ENCODE peak calls at places on chromosome 9, in five cellular contexts. One of them, this sample, is unnamed.
A peak's percentile ranks its signal among the peaks of the same experiment; 100 is the strongest.

GRCh38 chr9:121122450-121123032 is 47.8 kb downstream of the CNTRL start:
- DNase-seq in SK-N-SH: no peak
- DNase-seq in fibroblast of mammary gland: peak; percentile 34
- DNase-seq in body of pancreas: no peak
- DNase-seq in kidney: no peak
- DNase-seq in this sample: peak; percentile 50

GRCh38 chr9:95522871-95523370 is 6.2 kb upstream of the PTCH1 start:
- DNase-seq in SK-N-SH: no peak
- DNase-seq in fibroblast of mammary gland: no peak
- DNase-seq in body of pancreas: no peak
- DNase-seq in kidney: no peak
- DNase-seq in this sample: no peak

GRCh38 chr9:93031629-93032431 is 26.7 kb upstream of the SUSD3 start:
- DNase-seq in SK-N-SH: no peak
- DNase-seq in fibroblast of mammary gland: peak; percentile 38
- DNase-seq in body of pancreas: no peak
- DNase-seq in kidney: no peak
- DNase-seq in this sample: no peak

GRCh38 chr9:100440071-100440470 is 13.1 kb downstream of the MSANTD3 start:
- DNase-seq in SK-N-SH: no peak
- DNase-seq in fibroblast of mammary gland: peak; percentile 74
- DNase-seq in body of pancreas: no peak
- DNase-seq in kidney: no peak
- DNase-seq in this sample: no peak

GRCh38 chr9:106689089-106689488 is 173.9 kb upstream of the ZNF462 start:
- DNase-seq in SK-N-SH: no peak
- DNase-seq in fibroblast of mammary gland: peak; percentile 82
- DNase-seq in body of pancreas: no peak
- DNase-seq in kidney: no peak
- DNase-seq in this sample: no peak

GRCh38 chr9:133604856-133605255 is 4.3 kb downstream of the FAM163B start:
- DNase-seq in SK-N-SH: peak; percentile 76
- DNase-seq in fibroblast of mammary gland: no peak
- DNase-seq in body of pancreas: no peak
- DNase-seq in kidney: peak; percentile 62
- DNase-seq in this sample: peak; percentile 14

GRCh38 chr9:120925535-120926396 is 830 bp downstream of the TRAF1 start:
- DNase-seq in SK-N-SH: no peak
- DNase-seq in fibroblast of mammary gland: peak; percentile 95
- DNase-seq in body of pancreas: no peak
- DNase-seq in kidney: peak; percentile 72
- DNase-seq in this sample: peak; percentile 94

GRCh38 chr9:117763314-117763713 is 59.1 kb downstream of the TLR4 start:
- DNase-seq in SK-N-SH: no peak
- DNase-seq in fibroblast of mammary gland: peak; percentile 33
- DNase-seq in body of pancreas: no peak
- DNase-seq in kidney: no peak
- DNase-seq in this sample: peak; percentile 20

GRCh38 chr9:28915256-28915930 is 1342.1 kb upstream of the C9orf72 start:
- DNase-seq in SK-N-SH: no peak
- DNase-seq in fibroblast of mammary gland: no peak
- DNase-seq in body of pancreas: no peak
- DNase-seq in kidney: no peak
- DNase-seq in this sample: no peak

GRCh38 chr9:108709126-108709525 is 146.7 kb downstream of the ACTL7B start:
- DNase-seq in SK-N-SH: no peak
- DNase-seq in fibroblast of mammary gland: no peak
- DNase-seq in body of pancreas: no peak
- DNase-seq in kidney: no peak
- DNase-seq in this sample: no peak

GRCh38 chr9:109245300-109245897 is 75.5 kb downstream of the EPB41L4B start:
- DNase-seq in SK-N-SH: no peak
- DNase-seq in fibroblast of mammary gland: no peak
- DNase-seq in body of pancreas: no peak
- DNase-seq in kidney: no peak
- DNase-seq in this sample: no peak

GRCh38 chr9:107489687-107490605 is at the start of gene KLF4:
- DNase-seq in SK-N-SH: peak; percentile 86
- DNase-seq in fibroblast of mammary gland: peak; percentile 92
- DNase-seq in body of pancreas: peak; percentile 91
- DNase-seq in kidney: peak; percentile 97
- DNase-seq in this sample: peak; percentile 82

DNA sequence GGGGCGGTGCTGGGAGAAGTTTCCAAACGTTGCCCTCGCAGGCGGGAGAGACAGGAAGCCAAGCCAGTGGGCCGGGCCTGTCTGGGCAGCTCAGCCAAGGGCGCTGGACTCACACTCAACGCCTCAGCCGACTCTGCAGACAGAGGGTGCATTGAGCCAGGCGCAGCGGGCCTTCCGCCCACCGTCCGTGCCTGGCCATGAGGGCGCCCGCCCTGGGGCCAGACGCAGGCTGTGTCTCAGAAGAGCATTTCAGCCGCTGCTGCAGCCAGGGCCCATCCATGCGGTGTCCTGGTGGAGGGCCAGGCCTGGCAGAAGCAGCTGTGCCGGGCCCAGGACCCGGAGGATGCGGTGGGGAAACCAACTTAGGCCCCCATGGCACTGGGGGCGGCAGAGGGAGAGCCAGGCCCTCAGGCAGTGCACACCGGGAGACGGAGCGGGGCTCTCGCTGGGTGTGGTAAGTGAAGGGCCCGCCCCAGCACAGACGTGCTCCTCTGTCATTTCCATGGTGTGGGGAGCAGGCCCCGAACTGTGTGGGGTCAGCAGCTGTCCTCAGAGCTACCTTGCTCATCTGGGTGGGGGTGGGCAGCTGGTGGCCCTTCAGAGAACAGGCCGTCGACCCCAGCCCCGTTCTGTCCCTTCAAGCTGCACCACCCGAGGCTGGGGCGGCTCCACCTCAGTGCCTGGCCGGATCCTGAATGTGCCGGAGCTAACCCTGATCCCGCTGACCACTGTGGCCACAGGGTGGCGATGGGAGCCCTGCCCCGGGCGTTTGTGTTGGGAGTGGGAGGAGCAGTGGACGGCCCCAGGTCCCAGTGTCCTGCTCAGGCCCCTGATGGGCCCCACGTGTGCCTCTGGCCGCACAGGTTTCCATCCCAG is 18.0 kb downstream of the DNLZ start:
- DNase-seq in SK-N-SH: peak; percentile 74
- DNase-seq in fibroblast of mammary gland: peak; percentile 49
- DNase-seq in body of pancreas: peak; percentile 58
- DNase-seq in kidney: peak; percentile 89
- DNase-seq in this sample: no peak
- TF ChIP-seq CTCF in SK-N-SH: peak; percentile 41
- TF ChIP-seq CTCF in fibroblast of mammary gland: peak; percentile 44
- TF ChIP-seq CTCF in body of pancreas: peak; percentile 36
- TF ChIP-seq CTCF in kidney: peak; percentile 23
- TF ChIP-seq CTCF in this sample: no peak

GRCh38 chr9:98989036-98990000 is 45.6 kb downstream of the COL15A1 start:
- DNase-seq in SK-N-SH: no peak
- DNase-seq in fibroblast of mammary gland: peak; percentile 100
- DNase-seq in body of pancreas: peak; percentile 51
- DNase-seq in kidney: peak; percentile 89
- DNase-seq in this sample: no peak
- TF ChIP-seq CTCF in SK-N-SH: peak; percentile 51
- TF ChIP-seq CTCF in fibroblast of mammary gland: peak; percentile 35
- TF ChIP-seq CTCF in body of pancreas: no peak
- TF ChIP-seq CTCF in kidney: no peak
- TF ChIP-seq CTCF in this sample: no peak

DNA sequence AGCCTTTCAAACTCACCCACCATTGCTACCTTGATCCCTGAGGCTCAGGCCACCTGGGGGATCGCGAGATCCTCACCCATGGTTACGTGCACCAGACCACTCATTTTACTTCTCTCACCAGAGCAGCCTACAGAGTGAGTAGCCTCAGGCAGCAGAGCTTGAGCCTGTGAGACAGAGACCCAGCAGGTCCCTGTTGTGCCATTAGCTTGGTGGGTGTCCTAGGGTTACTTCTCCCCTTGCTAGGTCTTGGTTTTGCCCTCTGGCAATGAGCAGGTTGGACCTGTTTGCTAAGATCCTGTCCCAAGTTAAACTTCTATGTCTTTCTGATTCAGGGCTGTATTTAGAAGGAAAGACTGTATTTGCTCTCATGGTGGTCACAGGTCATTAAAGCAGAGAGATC is 21.8 kb downstream of the WHRN start:
- DNase-seq in SK-N-SH: no peak
- DNase-seq in fibroblast of mammary gland: no peak
- DNase-seq in body of pancreas: no peak
- DNase-seq in kidney: no peak
- DNase-seq in this sample: no peak
- TF ChIP-seq CTCF in SK-N-SH: no peak
- TF ChIP-seq CTCF in fibroblast of mammary gland: no peak
- TF ChIP-seq CTCF in body of pancreas: no peak
- TF ChIP-seq CTCF in kidney: no peak
- TF ChIP-seq CTCF in this sample: no peak

GRCh38 chr9:130043654-130044623 is 950 bp upstream of the FNBP1 start:
- DNase-seq in SK-N-SH: peak; percentile 42
- DNase-seq in fibroblast of mammary gland: peak; percentile 58
- DNase-seq in body of pancreas: peak; percentile 36
- DNase-seq in kidney: peak; percentile 86
- DNase-seq in this sample: no peak
- TF ChIP-seq CTCF in SK-N-SH: no peak
- TF ChIP-seq CTCF in fibroblast of mammary gland: peak; percentile 7
- TF ChIP-seq CTCF in body of pancreas: no peak
- TF ChIP-seq CTCF in kidney: no peak
- TF ChIP-seq CTCF in this sample: no peak

DNA sequence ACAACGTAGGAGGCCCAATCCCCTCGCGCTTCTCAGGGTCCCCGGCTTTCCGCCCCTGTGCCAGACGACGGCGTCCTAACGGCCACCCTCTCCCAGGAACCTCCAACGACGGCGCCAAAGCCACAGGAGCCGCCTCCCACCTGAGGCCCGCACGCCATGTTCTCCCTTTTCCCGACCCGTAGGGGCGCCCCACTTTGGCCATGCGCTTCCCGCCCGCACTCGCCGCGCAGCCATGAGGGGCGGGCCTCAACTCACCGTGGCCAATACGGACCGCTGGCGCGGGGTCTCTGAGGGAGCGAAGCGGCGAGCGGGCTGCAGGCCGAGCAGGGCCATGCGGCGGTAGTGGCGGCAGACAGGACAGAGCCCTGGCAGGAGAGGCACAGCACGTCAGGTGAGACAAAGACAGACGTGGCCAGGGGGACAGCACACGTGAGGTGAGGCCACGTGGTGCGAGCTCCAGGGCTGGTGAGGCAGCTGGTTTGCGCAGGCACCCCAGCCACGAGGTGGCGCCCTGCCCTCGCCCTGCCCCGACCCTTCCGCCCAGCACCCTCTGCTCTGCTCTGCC is 1005.5 kb upstream of the PTPRD start:
- DNase-seq in SK-N-SH: peak; percentile 21
- DNase-seq in fibroblast of mammary gland: no peak
- DNase-seq in body of pancreas: peak; percentile 5
- DNase-seq in kidney: peak; percentile 65
- DNase-seq in this sample: no peak
- TF ChIP-seq CTCF in SK-N-SH: no peak
- TF ChIP-seq CTCF in fibroblast of mammary gland: no peak
- TF ChIP-seq CTCF in body of pancreas: no peak
- TF ChIP-seq CTCF in kidney: no peak
- TF ChIP-seq CTCF in this sample: no peak